ENCODE peak calls at places on chromosomes 5 and 9, in eight cellular contexts. X is left lung, E is IMR-90, Z is foreskin fibroblast, S is astrocyte of the cerebellum, P is keratinocyte, A is astrocyte, U is neural progenitor cell. H is an unnamed sample.

GRCh38 chr5:88660947-88661869 is 221.8 kb downstream of the MEF2C start:
- DNase-seq in X (peak), E (peak), Z (peak), S (peak), P (no peak), A (peak), U (peak), H (no peak)

GRCh38 chr5:32828492-32828891 is 117.4 kb downstream of the NPR3 start:
- DNase-seq in X (no peak), E (peak), Z (peak), S (no peak), P (peak), A (no peak), U (no peak), H (no peak)

GRCh38 chr5:159339451-159339850 is 9.2 kb upstream of the IL12B start:
- DNase-seq in X (no peak), E (no peak), Z (no peak), S (no peak), P (no peak), A (no peak), U (no peak), H (no peak)

GRCh38 chr5:44389410-44389879 is at the start of gene FGF10:
- DNase-seq in X (peak), E (no peak), Z (peak), S (no peak), P (no peak), A (no peak), U (peak), H (no peak)

GRCh38 chr9:3437031-3437430 is 88.8 kb downstream of the RFX3 start:
- DNase-seq in X (no peak), E (no peak), Z (no peak), S (no peak), P (no peak), A (no peak), U (no peak), H (no peak)

GRCh38 chr5:117188207-117188606 is 613.6 kb upstream of the SEMA6A start:
- DNase-seq in X (no peak), E (no peak), Z (no peak), S (no peak), P (no peak), A (no peak), U (no peak), H (no peak)

GRCh38 chr9:135639196-135639595 is at the start of gene GLT6D1:
- DNase-seq in X (no peak), E (no peak), Z (no peak), S (no peak), P (no peak), A (no peak), U (no peak), H (no peak)

GRCh38 chr5:67246108-67246507 is 49.5 kb upstream of the CD180 start:
- DNase-seq in X (no peak), E (peak), Z (peak), S (peak), P (peak), A (peak), U (peak), H (peak)

GRCh38 chr9:110928604-110929003 is 109.7 kb downstream of the LPAR1 start:
- DNase-seq in X (no peak), E (peak), Z (peak), S (no peak), P (no peak), A (peak), U (no peak), H (no peak)

GRCh38 chr5:21774791-21775190 is 1078.4 kb downstream of the CDH12 start:
- DNase-seq in X (no peak), E (peak), Z (peak), S (peak), P (peak), A (peak), U (no peak), H (no peak)

GRCh38 chr5:32534056-32534455 is 51.3 kb upstream of the SUB1 start:
- DNase-seq in X (no peak), E (no peak), Z (no peak), S (no peak), P (no peak), A (no peak), U (no peak), H (no peak)

GRCh38 chr9:136710543-136710942 is 1.8 kb upstream of the DIPK1B start:
- DNase-seq in X (no peak), E (peak), Z (peak), S (no peak), P (no peak), A (no peak), U (no peak), H (no peak)

GRCh38 chr5:93964421-93964820 is 223.0 kb upstream of the POU5F2 start:
- DNase-seq in X (no peak), E (no peak), Z (no peak), S (no peak), P (no peak), A (no peak), U (no peak), H (no peak)

GRCh38 chr5:93967923-93968322 is 226.5 kb upstream of the POU5F2 start:
- DNase-seq in X (no peak), E (no peak), Z (no peak), S (no peak), P (no peak), A (no peak), U (no peak), H (no peak)
- TF ChIP-seq CTCF in X (no peak), E (no peak), Z (no peak), S (no peak), P (no peak), A (no peak), U (no peak), H (no peak)

GRCh38 chr5:174688441-174689354 is 35.7 kb upstream of the MSX2 start:
- DNase-seq in X (no peak), E (no peak), Z (no peak), S (no peak), P (no peak), A (no peak), U (peak), H (no peak)

GRCh38 chr5:174693697-174694400 is 30.5 kb upstream of the MSX2 start:
- DNase-seq in X (no peak), E (no peak), Z (no peak), S (no peak), P (no peak), A (no peak), U (no peak), H (no peak)

GRCh38 chr5:174692381-174692780 is 32.0 kb upstream of the MSX2 start:
- DNase-seq in X (no peak), E (no peak), Z (no peak), S (no peak), P (no peak), A (no peak), U (peak), H (no peak)

GRCh38 chr5:174690256-174690655 is 34.1 kb upstream of the MSX2 start:
- DNase-seq in X (no peak), E (peak), Z (no peak), S (no peak), P (no peak), A (no peak), U (peak), H (no peak)

GRCh38 chr5:174692982-174693422 is 31.4 kb upstream of the MSX2 start:
- DNase-seq in X (no peak), E (no peak), Z (no peak), S (no peak), P (no peak), A (no peak), U (peak), H (no peak)
- H3K4me3 ChIP-seq in X (no peak), E (no peak), Z (peak), S (no peak), P (no peak), A (no peak), U (peak), H (no peak)

GRCh38 chr5:141942185-141942857 is 15.7 kb downstream of the PCDH12 start:
- DNase-seq in X (no peak), E (no peak), Z (no peak), S (no peak), P (no peak), A (no peak), U (no peak), H (no peak)

GRCh38 chr5:141941307-141941706 is 16.7 kb downstream of the PCDH12 start:
- DNase-seq in X (no peak), E (no peak), Z (peak), S (peak), P (no peak), A (peak), U (no peak), H (no peak)

GRCh38 chr5:141941779-141942178 is 16.2 kb downstream of the PCDH12 start:
- DNase-seq in X (no peak), E (peak), Z (no peak), S (no peak), P (no peak), A (no peak), U (no peak), H (no peak)

GRCh38 chr5:141944086-141944485 is 13.9 kb downstream of the PCDH12 start:
- DNase-seq in X (no peak), E (no peak), Z (no peak), S (no peak), P (no peak), A (no peak), U (no peak), H (no peak)

DNA sequence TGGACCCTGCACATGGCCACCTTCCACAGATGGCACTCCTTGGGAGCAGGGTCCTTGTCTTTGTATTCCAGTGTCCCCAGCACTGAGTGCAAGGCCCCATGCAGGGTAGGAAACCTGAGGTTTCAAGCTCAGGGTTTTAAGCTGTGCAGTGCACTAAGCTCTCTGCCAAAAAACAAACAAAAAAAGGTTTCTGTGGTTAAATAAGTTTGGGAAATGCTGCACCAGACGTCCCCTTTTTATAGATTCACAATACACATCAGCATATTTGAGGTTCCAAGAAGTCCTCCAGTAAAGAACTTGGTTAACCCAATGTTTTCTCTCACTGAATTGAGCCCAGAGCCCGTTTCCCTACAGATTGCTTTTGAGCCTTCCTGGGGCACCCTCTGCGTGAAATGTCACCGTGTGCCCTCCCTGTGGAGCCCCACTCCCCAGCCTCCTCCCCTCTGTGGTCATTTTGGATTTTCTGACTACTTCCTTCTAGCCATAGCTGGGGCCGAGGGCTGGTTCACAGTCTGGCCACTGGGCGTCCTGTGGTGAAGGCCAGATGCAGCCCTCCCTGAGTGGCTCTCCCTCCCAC is 17.1 kb downstream of the DELE1 start:
- DNase-seq in X (no peak), E (peak), Z (peak), S (peak), P (no peak), A (peak), U (no peak), H (no peak)
- TF ChIP-seq CTCF in X (no peak), E (no peak), Z (peak), S (peak), P (no peak), A (no peak), U (no peak), H (no peak)

DNA sequence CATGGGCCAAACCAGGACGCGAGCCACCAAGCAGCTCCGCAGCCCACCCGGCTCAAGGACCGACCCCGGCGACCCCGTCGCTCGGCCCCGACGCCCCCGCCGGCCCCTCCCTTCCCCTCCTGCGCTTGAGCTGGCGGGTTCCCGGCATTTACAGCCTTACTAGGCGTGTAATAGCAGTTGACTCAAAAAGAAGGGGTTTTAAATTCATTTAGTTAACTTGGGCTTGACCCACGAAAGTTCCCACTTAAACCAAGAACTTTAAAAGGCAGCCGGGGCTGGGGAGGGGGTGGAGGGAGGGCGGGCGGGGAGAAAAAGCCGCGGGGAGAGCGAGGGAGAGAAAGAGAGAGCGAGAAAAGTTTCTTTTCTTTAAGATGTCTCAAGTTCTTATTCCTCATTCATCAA is 636 bp downstream of the PRDM12 start:
- DNase-seq in X (no peak), E (no peak), Z (no peak), S (no peak), P (no peak), A (no peak), U (peak), H (no peak)
- H3K4me3 ChIP-seq in X (no peak), E (no peak), Z (no peak), S (no peak), P (no peak), A (no peak), U (peak), H (no peak)

DNA sequence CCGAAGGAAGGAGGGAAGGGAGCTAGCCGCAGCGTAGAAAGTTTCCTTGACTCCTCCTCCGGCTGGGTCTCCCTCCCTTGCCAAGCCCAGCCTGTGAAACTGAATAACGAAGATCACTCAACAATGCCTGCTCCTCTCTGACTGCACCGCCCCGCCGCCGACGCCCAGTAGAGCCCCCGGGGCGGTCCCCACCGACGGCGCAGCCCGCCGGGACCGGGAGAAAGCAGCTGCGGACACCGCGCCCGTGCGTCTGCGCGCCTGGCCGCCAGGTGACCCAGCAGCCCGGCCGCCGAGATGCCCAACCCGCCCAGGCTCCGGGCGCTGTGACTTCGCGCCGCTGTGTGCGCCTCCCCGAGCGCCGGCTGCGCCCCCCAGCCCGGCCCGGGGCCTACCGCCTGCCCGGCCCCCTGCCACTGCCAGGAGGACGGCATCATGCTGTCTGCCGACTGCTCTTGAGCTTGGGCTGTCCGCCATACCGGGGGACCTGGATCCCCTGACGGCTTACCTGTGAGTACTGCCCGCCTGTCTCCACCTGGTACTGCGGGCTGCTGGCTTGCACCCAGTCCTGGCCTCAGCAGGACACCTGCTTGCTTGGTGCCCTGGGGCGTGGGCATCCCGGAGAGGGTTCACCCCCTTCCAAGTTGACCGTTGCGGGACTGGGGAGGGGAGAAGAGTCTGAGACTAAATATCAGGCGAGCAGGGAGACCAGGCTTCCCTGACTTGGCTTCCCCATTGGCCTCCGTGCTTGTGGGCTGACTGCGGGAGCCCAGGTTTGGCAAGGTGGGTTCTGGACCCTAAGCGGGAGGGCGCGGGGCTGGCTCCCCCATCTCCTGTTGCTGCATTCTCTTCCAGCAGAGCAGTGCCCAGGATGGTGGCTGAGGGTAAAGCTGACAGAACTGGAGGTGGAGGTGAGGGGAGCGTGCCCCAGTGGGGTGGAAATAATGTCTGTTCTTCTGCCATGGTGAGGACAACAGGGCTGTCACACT is 26.2 kb upstream of the SPTLC1 start:
- DNase-seq in X (no peak), E (no peak), Z (peak), S (no peak), P (no peak), A (no peak), U (peak), H (no peak)
- TF ChIP-seq CTCF in X (no peak), E (peak), Z (no peak), S (no peak), P (peak), A (no peak), U (peak), H (peak)

GRCh38 chr9:127132921-127133647 is 10.6 kb upstream of the ANGPTL2 start:
- DNase-seq in X (peak), E (peak), Z (peak), S (no peak), P (no peak), A (peak), U (peak), H (no peak)
- H3K4me3 ChIP-seq in X (no peak), E (no peak), Z (no peak), S (no peak), P (no peak), A (peak), U (no peak), H (peak)

GRCh38 chr9:73199886-73200285 is 48.2 kb downstream of the ANXA1 start:
- DNase-seq in X (no peak), E (no peak), Z (peak), S (no peak), P (no peak), A (no peak), U (peak), H (no peak)
- TF ChIP-seq CTCF in X (no peak), E (no peak), Z (no peak), S (peak), P (peak), A (peak), U (peak), H (peak)